ENCODE peak calls at places on chromosome 6, in five cellular contexts. G is breast epithelium, X is brain microvascular endothelial cell, R is uterus, P is ovary. I is an unnamed sample.

GRCh38 chr6:118313208-118313607 is 234.9 kb upstream of the PLN start:
- DNase-seq in X (no peak), P (no peak), R (no peak), G (no peak), I (no peak)

GRCh38 chr6:97703661-97704060 is 420.6 kb upstream of the MMS22L start:
- DNase-seq in G (no peak), P (no peak), X (no peak), R (no peak), I (no peak)

GRCh38 chr6:10030942-10031537 is 383.8 kb downstream of the TFAP2A start:
- DNase-seq in G (no peak), P (no peak), X (no peak), R (no peak), I (no peak)

GRCh38 chr6:41014780-41015179 is 24.2 kb downstream of the UNC5CL start:
- DNase-seq in X (no peak), G (no peak), P (no peak), R (no peak), I (no peak)

GRCh38 chr6:27891300-27891913 is 20.8 kb downstream of the OR2B2 start:
- DNase-seq in G (no peak), R (no peak), P (no peak), X (no peak), I (no peak)

GRCh38 chr6:38599966-38600550 is 39.7 kb downstream of the BTBD9 start:
- DNase-seq in X (peak), P (no peak), R (no peak), G (no peak), I (no peak)

GRCh38 chr6:14888575-14889000 is 357.3 kb upstream of the JARID2 start:
- DNase-seq in X (no peak), G (no peak), R (no peak), P (no peak), I (no peak)

GRCh38 chr6:111803804-111804203 is 69.4 kb downstream of the FYN start:
- DNase-seq in G (no peak), R (no peak), P (no peak), X (no peak), I (no peak)

GRCh38 chr6:144909753-144910280 is 624.7 kb downstream of the UTRN start:
- DNase-seq in R (no peak), P (no peak), X (peak), G (no peak), I (no peak)

GRCh38 chr6:83431545-83432165 is 804 bp upstream of the ME1 start:
- DNase-seq in X (no peak), G (no peak), R (no peak), P (no peak), I (no peak)

GRCh38 chr6:34027445-34027936 is 118.4 kb downstream of the GRM4 start:
- DNase-seq in X (no peak), R (peak), P (peak), G (no peak), I (no peak)

GRCh38 chr6:56361812-56362211 is 114.4 kb upstream of the COL21A1 start:
- DNase-seq in G (no peak), P (no peak), X (no peak), R (no peak), I (no peak)

GRCh38 chr6:85412926-85413325 is 37.0 kb upstream of the NT5E start:
- DNase-seq in R (no peak), G (no peak), P (no peak), X (no peak), I (no peak)

GRCh38 chr6:28758046-28758817 is 165.6 kb downstream of the TRIM27 start:
- DNase-seq in R (no peak), X (peak), G (no peak), P (peak), I (no peak)

GRCh38 chr6:14807130-14807529 is 438.7 kb upstream of the JARID2 start:
- DNase-seq in R (no peak), G (no peak), P (no peak), X (no peak), I (no peak)

GRCh38 chr6:42450314-42451145 is 1.2 kb downstream of the TRERF1 start:
- DNase-seq in P (peak), R (peak), X (no peak), G (no peak), I (no peak)

GRCh38 chr6:141521440-141521839 is 611.3 kb upstream of the GJE1 start:
- DNase-seq in R (no peak), P (no peak), G (no peak), X (no peak), I (no peak)

GRCh38 chr6:137231156-137231555 is 12.0 kb upstream of the IFNGR1 start:
- DNase-seq in P (no peak), G (no peak), X (no peak), R (no peak), I (no peak)

GRCh38 chr6:2810092-2810671 is 31.5 kb downstream of the SERPINB1 start:
- DNase-seq in X (no peak), R (no peak), P (no peak), G (no peak), I (no peak)

GRCh38 chr6:31838968-31839367 is 11.4 kb downstream of the HSPA1B start:
- DNase-seq in X (no peak), P (no peak), G (no peak), R (no peak), I (no peak)

GRCh38 chr6:33803571-33804053 is at the start of gene MLN:
- DNase-seq in P (no peak), X (no peak), G (no peak), R (no peak), I (no peak)

GRCh38 chr6:110039996-110040383 is 61.9 kb downstream of the GPR6 start:
- DNase-seq in P (peak), X (peak), G (no peak), R (no peak), I (no peak)

GRCh38 chr6:4351857-4352669 is 216.7 kb upstream of the ECI2 start:
- DNase-seq in R (peak), P (peak), X (peak), G (peak), I (no peak)

GRCh38 chr6:19301980-19302379 is 535.2 kb upstream of the ID4 start:
- DNase-seq in G (no peak), R (no peak), P (no peak), X (peak), I (no peak)

GRCh38 chr6:163701761-163702160 is 287.2 kb downstream of the QKI start:
- DNase-seq in P (no peak), G (no peak), R (no peak), X (no peak), I (no peak)

GRCh38 chr6:139262519-139263300 is 29.1 kb downstream of the TXLNB start:
- DNase-seq in R (no peak), X (no peak), P (no peak), G (no peak), I (no peak)

GRCh38 chr6:4377635-4378034 is 242.3 kb upstream of the ECI2 start:
- DNase-seq in X (no peak), R (no peak), P (no peak), G (no peak), I (no peak)

GRCh38 chr6:1574083-1574761 is 35.5 kb upstream of the FOXC1 start:
- DNase-seq in P (no peak), G (no peak), R (no peak), X (no peak), I (no peak)

GRCh38 chr6:28525496-28526039 is at the start of gene GPX5:
- DNase-seq in X (no peak), R (no peak), G (no peak), P (no peak), I (no peak)

GRCh38 chr6:3456395-3456767 is 469 bp downstream of the SLC22A23 start:
- DNase-seq in G (no peak), X (no peak), R (no peak), P (no peak), I (no peak)

GRCh38 chr6:169960531-169960890 is 209.1 kb downstream of the ERMARD start:
- DNase-seq in G (peak), X (no peak), R (no peak), P (no peak), I (no peak)

GRCh38 chr6:146857960-146858308 is 259.2 kb downstream of the ADGB start:
- DNase-seq in X (peak), R (no peak), G (no peak), P (no peak), I (no peak)
- H3K4me3 ChIP-seq in X (peak), R (peak), G (peak), P (peak), I (peak)

GRCh38 chr6:116476021-116476678 is 15.0 kb downstream of the CALHM6 start:
- DNase-seq in X (no peak), P (no peak), R (no peak), G (no peak), I (no peak)
- H3K4me3 ChIP-seq in X (no peak), P (no peak), R (no peak), G (no peak), I (no peak)

GRCh38 chr6:157825243-157825904 is 2.3 kb downstream of the SNX9 start:
- DNase-seq in R (no peak), G (no peak), X (no peak), P (no peak), I (no peak)
- H3K4me3 ChIP-seq in R (no peak), G (peak), X (no peak), P (no peak), I (peak)

GRCh38 chr6:155001482-155001881 is 6.4 kb downstream of the TIAM2 start:
- DNase-seq in P (no peak), R (no peak), G (no peak), X (peak), I (no peak)
- H3K4me3 ChIP-seq in P (no peak), R (no peak), G (no peak), X (no peak), I (no peak)

DNA sequence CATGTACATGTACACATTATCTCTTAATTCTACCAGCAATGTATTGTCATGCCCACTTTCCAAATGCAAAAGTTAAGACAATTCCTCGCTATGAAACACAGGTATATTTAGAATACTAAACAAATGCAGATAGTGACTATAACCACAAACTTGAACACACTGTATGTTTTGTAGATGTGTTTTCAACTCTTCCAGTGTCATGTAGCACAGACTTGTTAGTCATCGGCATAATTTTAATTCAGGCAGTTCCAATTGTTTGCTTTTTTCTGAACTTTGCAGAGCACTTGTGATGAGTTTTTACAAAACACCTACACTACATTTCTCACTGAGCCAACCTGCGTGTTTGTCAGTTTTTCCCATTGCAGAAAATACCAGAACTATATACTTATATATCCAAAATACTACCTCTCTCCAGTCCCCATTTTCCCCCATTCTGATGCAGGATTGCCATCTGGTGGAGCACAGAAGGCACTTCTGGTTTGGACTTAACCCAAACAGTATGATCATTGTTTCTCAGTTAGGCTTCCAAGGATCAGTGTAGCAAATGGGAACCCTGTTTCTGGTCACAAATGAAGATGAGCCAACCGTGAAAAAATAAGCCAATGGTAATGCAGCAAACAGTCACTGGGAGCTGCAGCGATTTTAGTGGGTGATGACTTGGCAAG is 143.4 kb downstream of the ADGRB3 start:
- DNase-seq in P (no peak), R (no peak), X (peak), G (no peak), I (no peak)
- H3K4me3 ChIP-seq in P (no peak), R (no peak), X (no peak), G (no peak), I (no peak)

GRCh38 chr6:99614430-99615161 is 8.0 kb downstream of the PRDM13 start:
- DNase-seq in R (no peak), X (no peak), P (no peak), G (no peak), I (no peak)
- H3K4me3 ChIP-seq in R (no peak), X (no peak), P (peak), G (peak), I (peak)

GRCh38 chr6:6332873-6333272 is 12.4 kb upstream of the F13A1 start:
- DNase-seq in X (no peak), R (no peak), G (no peak), P (no peak), I (no peak)

GRCh38 chr6:6332240-6332639 is 11.8 kb upstream of the F13A1 start:
- DNase-seq in G (no peak), R (no peak), P (no peak), X (no peak), I (no peak)

GRCh38 chr6:6333498-6333897 is 13.0 kb upstream of the F13A1 start:
- DNase-seq in R (no peak), P (no peak), X (peak), G (no peak), I (no peak)

GRCh38 chr6:6330407-6330806 is 9.9 kb upstream of the F13A1 start:
- DNase-seq in X (no peak), P (no peak), G (no peak), R (no peak), I (no peak)

DNA sequence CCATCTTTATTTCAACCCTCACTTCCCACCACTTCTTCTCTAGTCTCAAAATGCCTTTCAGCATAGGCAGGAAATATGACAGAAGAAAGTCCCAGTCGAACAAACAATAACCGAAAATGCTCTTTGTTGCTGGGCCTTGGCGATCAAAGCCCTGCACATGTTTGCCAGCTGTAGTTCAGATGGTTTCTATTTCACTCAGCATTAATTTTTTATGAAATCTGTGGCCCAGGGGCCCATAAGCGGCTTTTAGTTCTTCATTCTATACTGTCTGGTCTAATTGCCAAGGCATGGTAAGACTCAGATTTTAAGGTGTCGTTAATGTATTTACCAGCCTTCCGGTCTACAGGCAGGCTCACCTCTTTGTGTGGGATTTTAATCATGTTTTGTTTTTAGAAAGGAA is 10.9 kb upstream of the F13A1 start:
- DNase-seq in P (no peak), X (no peak), R (no peak), G (no peak), I (no peak)
- H3K4me3 ChIP-seq in P (no peak), X (no peak), R (no peak), G (no peak), I (no peak)

GRCh38 chr6:54875539-54875938 is 29.0 kb downstream of the FAM83B start:
- DNase-seq in P (no peak), X (no peak), G (no peak), R (no peak), I (no peak)
- H3K4me3 ChIP-seq in P (no peak), X (no peak), G (no peak), R (no peak), I (no peak)

GRCh38 chr6:158322724-158323560 is 10.7 kb downstream of the TULP4 start:
- DNase-seq in X (no peak), G (no peak), R (no peak), P (no peak), I (no peak)

GRCh38 chr6:158322400-158322723 is 10.1 kb downstream of the TULP4 start:
- DNase-seq in P (no peak), G (no peak), R (no peak), X (no peak), I (no peak)

GRCh38 chr6:158324136-158324535 is 11.9 kb downstream of the TULP4 start:
- DNase-seq in R (no peak), X (peak), P (no peak), G (no peak), I (no peak)

GRCh38 chr6:158321960-158322359 is 9.7 kb downstream of the TULP4 start:
- DNase-seq in P (no peak), X (peak), G (no peak), R (no peak), I (no peak)

DNA sequence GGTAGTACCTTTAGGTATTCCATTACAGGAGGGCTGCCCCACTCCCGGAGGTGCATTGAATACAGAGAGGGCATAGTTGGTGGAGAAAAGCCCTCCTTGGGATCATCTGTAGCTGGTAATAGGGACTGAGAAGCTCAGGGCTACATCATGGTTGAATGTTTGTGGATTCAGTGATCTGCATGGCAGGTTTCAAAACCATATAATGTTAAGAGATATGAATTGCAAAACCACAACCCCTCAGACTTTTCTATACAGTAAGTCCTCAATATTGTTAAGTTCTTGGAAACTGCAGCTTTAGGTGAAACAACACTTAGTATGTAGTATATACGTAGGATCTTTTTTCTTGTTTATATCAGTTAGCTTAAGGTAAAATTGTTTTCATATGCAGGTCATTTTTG is 11.3 kb downstream of the TULP4 start:
- DNase-seq in P (no peak), X (no peak), G (no peak), R (no peak), I (no peak)
- H3K4me3 ChIP-seq in P (no peak), X (no peak), G (no peak), R (no peak), I (no peak)

GRCh38 chr6:36200154-36200891 is 3.8 kb downstream of the BRPF3 start:
- DNase-seq in R (no peak), X (no peak), P (no peak), G (no peak), I (no peak)
- H3K4me3 ChIP-seq in R (no peak), X (no peak), P (no peak), G (no peak), I (no peak)